ENCODE peak calls at places on chromosome 14, in four cellular contexts. E is spleen, X is right lobe of liver, H is left lung. K is an unnamed sample.

GRCh38 chr14:37195327-37195726 is 2.4 kb upstream of the MIPOL1 start:
- DNase-seq in E (no peak), X (no peak), H (no peak), K (no peak)

GRCh38 chr14:43539210-43539609 is 967.9 kb downstream of the FSCB start:
- DNase-seq in E (no peak), H (no peak), X (no peak), K (no peak)

GRCh38 chr14:99318091-99318958 is 46.3 kb upstream of the BCL11B start:
- DNase-seq in X (no peak), H (no peak), E (peak; percentile 54), K (no peak)

GRCh38 chr14:83170165-83170564 is 1636.5 kb upstream of the SEL1L start:
- DNase-seq in X (no peak), E (no peak), H (no peak), K (no peak)

GRCh38 chr14:99316281-99317163 is 44.5 kb upstream of the BCL11B start:
- DNase-seq in X (peak; percentile 86), H (no peak), E (peak; percentile 58), K (no peak)

GRCh38 chr14:91356218-91356763 is 61.3 kb downstream of the CCDC88C start:
- DNase-seq in H (no peak), X (no peak), E (peak; percentile 79), K (no peak)

GRCh38 chr14:23300687-23301223 is 1.9 kb downstream of the PPP1R3E start:
- DNase-seq in H (no peak), X (peak; percentile 62), E (peak; percentile 85), K (peak; percentile 25)

GRCh38 chr14:73173092-73173735 is 36.9 kb downstream of the PSEN1 start:
- DNase-seq in E (no peak), H (no peak), X (no peak), K (no peak)

GRCh38 chr14:102983496-102983895 is 61.0 kb downstream of the AMN start:
- DNase-seq in E (no peak), X (no peak), H (no peak), K (no peak)

GRCh38 chr14:75709207-75709812 is 48.3 kb downstream of the TTLL5 start:
- DNase-seq in E (no peak), H (peak; percentile 59), X (peak; percentile 75), K (peak; percentile 23)

GRCh38 chr14:54642950-54643695 is 76.2 kb downstream of the SAMD4A start:
- DNase-seq in X (no peak), H (no peak), E (no peak), K (no peak)

GRCh38 chr14:100740196-100740825 is 13.6 kb downstream of the DLK1 start:
- DNase-seq in E (peak; percentile 39), H (no peak), X (peak; percentile 23), K (peak; percentile 4)

GRCh38 chr14:99075771-99076370 is 196.1 kb downstream of the BCL11B start:
- DNase-seq in X (peak; percentile 23), H (no peak), E (no peak), K (no peak)

GRCh38 chr14:64970776-64971451 is 1.2 kb downstream of the RAB15 start:
- DNase-seq in H (no peak), X (no peak), E (no peak), K (no peak)

GRCh38 chr14:65080954-65081747 is 21.2 kb downstream of the MAX start:
- DNase-seq in X (no peak), E (no peak), H (no peak), K (no peak)

GRCh38 chr14:24659916-24660570 is 26.1 kb upstream of the GZMB start:
- DNase-seq in H (no peak), E (no peak), X (no peak), K (no peak)

GRCh38 chr14:96079066-96079465 is 39.9 kb downstream of the C14orf132 start:
- DNase-seq in E (no peak), X (no peak), H (peak; percentile 6), K (no peak)

GRCh38 chr14:35535794-35536112 is 1.8 kb downstream of the INSM2 start:
- DNase-seq in H (no peak), E (peak; percentile 73), X (no peak), K (no peak)

GRCh38 chr14:99260652-99261551 is 11.1 kb downstream of the BCL11B start:
- DNase-seq in X (no peak), H (no peak), E (peak; percentile 77), K (peak; percentile 46)

GRCh38 chr14:64604854-64605253 is 55.1 kb downstream of the PPP1R36 start:
- DNase-seq in E (no peak), X (no peak), H (no peak), K (no peak)

GRCh38 chr14:86938356-86938755 is 1054.6 kb downstream of the GALC start:
- DNase-seq in H (no peak), E (no peak), X (no peak), K (no peak)

GRCh38 chr14:67879026-67879425 is 59.4 kb downstream of the RAD51B start:
- DNase-seq in E (no peak), H (no peak), X (no peak), K (no peak)

GRCh38 chr14:88565427-88565826 is 2.6 kb downstream of the ZC3H14 start:
- DNase-seq in X (no peak), H (no peak), E (no peak), K (no peak)

GRCh38 chr14:86954623-86955022 is 1038.4 kb downstream of the GALC start:
- DNase-seq in H (no peak), X (no peak), E (no peak), K (no peak)

GRCh38 chr14:39988939-39989338 is 556.7 kb upstream of the FBXO33 start:
- DNase-seq in X (no peak), E (no peak), H (no peak), K (no peak)

GRCh38 chr14:28765169-28765906 is 1.2 kb upstream of the FOXG1 start:
- DNase-seq in E (no peak), H (no peak), X (no peak), K (no peak)

DNA sequence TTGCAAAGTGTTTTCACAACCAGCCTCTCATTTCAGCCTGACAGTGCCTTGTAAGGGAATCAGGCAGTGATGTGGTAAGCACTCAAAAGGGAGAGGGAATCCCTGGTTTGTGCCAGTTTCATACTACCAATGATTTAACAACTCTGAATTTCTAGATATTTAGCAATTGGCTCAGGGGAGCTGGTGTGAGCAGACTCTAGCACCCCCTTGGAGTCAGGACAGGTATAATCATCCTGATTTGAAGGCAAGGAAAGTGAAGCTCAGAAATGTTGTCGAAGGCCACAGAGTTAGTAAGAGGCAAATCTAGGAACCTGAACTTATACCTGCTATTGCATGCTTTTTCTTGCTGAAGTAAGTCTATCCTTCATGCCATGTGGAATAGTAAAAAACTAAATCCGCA is 63.1 kb upstream of the DACT1 start:
- DNase-seq in E (no peak), H (no peak), X (no peak), K (no peak)
- TF ChIP-seq CTCF in E (no peak), H (no peak), X (no peak), K (no peak)

GRCh38 chr14:32224731-32225377 is 21.8 kb upstream of the RNU6-8 start:
- DNase-seq in E (no peak), H (no peak), X (no peak), K (no peak)
- TF ChIP-seq CTCF in E (no peak), H (peak; percentile 25), X (no peak), K (no peak)

GRCh38 chr14:106657460-106657859 is 1131.1 kb downstream of the TMEM121 start:
- DNase-seq in X (no peak), E (peak; percentile 82), H (no peak), K (no peak)
- TF ChIP-seq CTCF in X (no peak), E (peak; percentile 61), H (no peak), K (peak; percentile 23)

GRCh38 chr14:101897326-101897725 is 67.0 kb upstream of the DYNC1H1 start:
- DNase-seq in E (no peak), H (no peak), X (no peak), K (no peak)
- TF ChIP-seq CTCF in E (no peak), H (no peak), X (no peak), K (no peak)

DNA sequence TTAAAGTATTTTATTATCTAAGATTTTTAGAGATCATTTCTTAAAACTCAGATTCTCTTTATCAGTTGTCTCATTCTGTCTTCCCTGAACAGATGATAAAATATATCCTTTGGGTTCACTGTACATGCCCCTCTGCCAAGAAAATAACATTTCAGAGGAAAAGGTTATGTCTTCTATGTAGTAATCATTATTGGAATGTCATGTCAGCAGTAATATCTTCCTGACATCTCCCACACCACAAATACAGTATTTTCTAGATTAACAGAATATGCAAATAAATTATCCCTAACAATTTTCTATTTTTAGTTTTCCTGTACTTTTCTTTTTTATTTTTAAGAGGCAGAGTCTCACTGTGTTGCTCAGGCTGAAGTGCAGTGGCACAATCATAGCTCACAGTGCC is 26.0 kb downstream of the BTBD7 start:
- DNase-seq in X (no peak), E (no peak), H (no peak), K (no peak)
- TF ChIP-seq CTCF in X (no peak), E (no peak), H (no peak), K (no peak)

GRCh38 chr14:47490353-47490752 is 185.1 kb downstream of the MDGA2 start:
- DNase-seq in X (no peak), E (no peak), H (no peak), K (no peak)
- TF ChIP-seq CTCF in X (no peak), E (no peak), H (no peak), K (no peak)